ENCODE peak calls at places on chromosomes 16 and 17, in four cellular contexts. S, W, N and Q are unnamed samples.

GRCh38 chr16:86680661-86681439 is 102.5 kb downstream of the FOXL1 start:
- DNase-seq in N (no peak), S (no peak), W (no peak), Q (no peak)

GRCh38 chr17:70552230-70552981 is 383.1 kb downstream of the KCNJ2 start:
- DNase-seq in S (no peak), W (no peak), N (peak), Q (no peak)

GRCh38 chr16:57634171-57634570 is 5.7 kb downstream of the ADGRG1 start:
- DNase-seq in N (no peak), S (no peak), W (no peak), Q (no peak)

GRCh38 chr17:14359251-14359939 is 58.5 kb downstream of the HS3ST3B1 start:
- DNase-seq in S (no peak), W (no peak), N (no peak), Q (no peak)

GRCh38 chr16:53768167-53768566 is 64.2 kb downstream of the FTO start:
- DNase-seq in S (no peak), W (no peak), N (no peak), Q (no peak)

GRCh38 chr16:11916524-11917285 is 949 bp upstream of the GSPT1 start:
- DNase-seq in W (no peak), N (no peak), S (no peak), Q (no peak)

GRCh38 chr17:35942588-35943186 is 826 bp downstream of the LYZL6 start:
- DNase-seq in S (no peak), N (no peak), W (no peak), Q (no peak)

GRCh38 chr17:10059684-10060211 is 138.7 kb downstream of the GAS7 start:
- DNase-seq in S (no peak), W (no peak), N (no peak), Q (no peak)

GRCh38 chr17:4877089-4877488 is 22.2 kb upstream of the C17orf107 start:
- DNase-seq in W (no peak), N (no peak), S (no peak), Q (no peak)

GRCh38 chr16:30185683-30186421 is 2.5 kb downstream of the CORO1A start:
- DNase-seq in W (peak), N (no peak), S (peak), Q (no peak)

GRCh38 chr16:78770353-78771091 is 671.1 kb downstream of the WWOX start:
- DNase-seq in W (peak), S (peak), N (no peak), Q (no peak)

GRCh38 chr17:27986805-27987684 is 55.4 kb upstream of the NLK start:
- DNase-seq in W (no peak), S (no peak), N (no peak), Q (no peak)

GRCh38 chr16:27286446-27286845 is 17.9 kb upstream of the NSMCE1 start:
- DNase-seq in N (peak), W (no peak), S (peak), Q (peak)

GRCh38 chr16:85275533-85276249 is 163.4 kb upstream of the CIBAR2 start:
- DNase-seq in S (peak), W (peak), N (no peak), Q (no peak)

GRCh38 chr16:87117936-87118335 is 199.3 kb downstream of the C16orf95 start:
- DNase-seq in W (no peak), S (no peak), N (no peak), Q (no peak)

GRCh38 chr17:14201087-14201486 is 35.6 kb downstream of the CDRT15 start:
- DNase-seq in S (no peak), N (peak), W (peak), Q (no peak)

GRCh38 chr16:84144859-84145639 is at the start of the genes DNAAF1 and HSDL1:
- DNase-seq in W (peak), N (peak), S (peak), Q (peak)

GRCh38 chr16:52318259-52319008 is 228.5 kb downstream of the TOX3 start:
- DNase-seq in S (no peak), W (no peak), N (no peak), Q (no peak)

GRCh38 chr17:28949185-28950016 is 1.9 kb downstream of the PHF12 start:
- DNase-seq in N (no peak), W (peak), S (peak), Q (no peak)

GRCh38 chr17:75721463-75722011 is 278 bp downstream of the ITGB4 start:
- DNase-seq in N (no peak), W (no peak), S (no peak), Q (no peak)